ENCODE peak calls at places on chromosome 3, in nine cellular contexts. M is thyroid gland, O is A549, B is Panc1, J is astrocyte, I is esophagus squamous epithelium, R is WERI-Rb-1, L is SJSA1, E is BE2C. T is an unnamed sample.
A peak's percentile ranks its signal among the peaks of the same experiment; 100 is the strongest.

GRCh38 chr3:354433-354832 is 157.9 kb downstream of the CHL1 start:
- DNase-seq in L (no peak), O (peak; percentile 51), I (no peak), M (peak; percentile 6), B (peak; percentile 41), E (peak; percentile 28), J (peak; percentile 18), R (peak; percentile 45), T (no peak)

GRCh38 chr3:153289334-153289808 is 127.3 kb downstream of the RAP2B start:
- DNase-seq in E (no peak), R (no peak), O (peak; percentile 26), J (peak; percentile 38), M (no peak), L (no peak), I (no peak), B (no peak), T (no peak)

GRCh38 chr3:101677436-101678286 is 729 bp upstream of the ZBTB11 start:
- DNase-seq in B (no peak), M (no peak), L (no peak), O (no peak), R (peak; percentile 56), J (no peak), I (no peak), E (peak; percentile 26), T (no peak)

GRCh38 chr3:42612147-42612680 is 11.7 kb downstream of the NKTR start:
- DNase-seq in E (no peak), R (no peak), O (no peak), L (no peak), I (no peak), B (no peak), J (no peak), M (no peak), T (no peak)

GRCh38 chr3:11154036-11154952 is at the start of gene HRH1:
- DNase-seq in J (no peak), R (no peak), L (peak; percentile 63), M (peak; percentile 3), I (no peak), O (peak; percentile 31), B (no peak), E (no peak), T (no peak)

GRCh38 chr3:140529096-140529495 is 148.8 kb upstream of the TRIM42 start:
- DNase-seq in I (no peak), E (no peak), B (no peak), R (no peak), J (peak; percentile 99), M (no peak), L (no peak), O (peak; percentile 16), T (no peak)

GRCh38 chr3:151216641-151217040 is 13.6 kb upstream of the GPR171 start:
- DNase-seq in I (no peak), J (peak; percentile 84), O (no peak), R (no peak), E (peak; percentile 72), B (no peak), M (no peak), L (no peak), T (no peak)

GRCh38 chr3:58291671-58292338 is 14.2 kb upstream of the RPP14 start:
- DNase-seq in B (no peak), O (no peak), R (no peak), E (no peak), L (no peak), J (no peak), I (no peak), M (peak; percentile 65), T (no peak)

GRCh38 chr3:46978985-46979944 is at the start of gene NBEAL2:
- DNase-seq in B (peak; percentile 33), I (peak; percentile 75), E (peak; percentile 92), M (peak; percentile 97), J (peak; percentile 75), O (peak; percentile 91), L (peak; percentile 92), R (peak; percentile 97), T (no peak)

GRCh38 chr3:101512521-101513418 is at the start of gene SENP7:
- DNase-seq in L (peak; percentile 77), I (peak; percentile 20), E (peak; percentile 85), M (peak; percentile 85), R (peak; percentile 84), B (peak; percentile 75), J (peak; percentile 76), O (peak; percentile 85), T (peak; percentile 54)

GRCh38 chr3:147341727-147342126 is 64.6 kb downstream of the ZIC4 start:
- DNase-seq in M (no peak), E (no peak), R (no peak), B (no peak), J (no peak), L (no peak), O (no peak), I (no peak), T (peak; percentile 84)

GRCh38 chr3:88219138-88219792 is 69.5 kb downstream of the C3orf38 start:
- DNase-seq in O (peak; percentile 52), M (peak; percentile 72), I (no peak), B (no peak), R (peak; percentile 78), E (peak; percentile 55), J (peak; percentile 49), L (no peak), T (peak; percentile 67)

GRCh38 chr3:123169492-123169929 is 32.2 kb upstream of the SEC22A start:
- DNase-seq in B (no peak), O (peak; percentile 66), J (no peak), R (peak; percentile 90), L (peak; percentile 90), E (no peak), I (no peak), M (no peak), T (no peak)

GRCh38 chr3:142445816-142446254 is 2.0 kb downstream of the XRN1 start:
- DNase-seq in O (no peak), M (no peak), B (no peak), J (peak; percentile 30), E (no peak), L (no peak), R (no peak), I (no peak), T (no peak)

GRCh38 chr3:9229325-9229724 is 20.1 kb downstream of the SRGAP3 start:
- DNase-seq in I (no peak), L (no peak), R (no peak), E (no peak), B (no peak), M (no peak), J (peak; percentile 60), O (no peak), T (no peak)

GRCh38 chr3:32593903-32594525 is 23.4 kb upstream of the DYNC1LI1 start:
- DNase-seq in R (no peak), E (no peak), B (no peak), J (peak; percentile 53), O (no peak), L (no peak), I (no peak), M (peak; percentile 39), T (no peak)

GRCh38 chr3:66412176-66412887 is 88.5 kb downstream of the LRIG1 start:
- DNase-seq in M (no peak), I (no peak), L (no peak), R (no peak), J (no peak), E (no peak), B (no peak), O (no peak), T (no peak)

GRCh38 chr3:76026379-76026778 is 241.0 kb upstream of the ZNF717 start:
- DNase-seq in R (no peak), I (no peak), B (no peak), L (no peak), E (no peak), M (no peak), J (peak; percentile 31), O (no peak), T (no peak)

GRCh38 chr3:33664195-33664594 is 53.9 kb downstream of the CLASP2 start:
- DNase-seq in E (no peak), B (no peak), R (no peak), O (no peak), M (no peak), J (peak; percentile 86), I (no peak), L (no peak), T (no peak)

GRCh38 chr3:158368271-158368670 is 202.7 kb upstream of the MLF1 start:
- DNase-seq in B (no peak), I (no peak), O (no peak), R (peak; percentile 67), E (peak; percentile 35), L (no peak), J (no peak), M (no peak), T (no peak)
- H3K9me3 ChIP-seq in B (no peaks in the 10 kb centered on the region), I (no peaks in the 10 kb centered on the region), O (no peaks in the 10 kb centered on the region), R (no peaks in the 10 kb centered on the region), E (no peaks in the 10 kb centered on the region), L (no peaks in the 10 kb centered on the region), J (no peaks in the 10 kb centered on the region), M (no peaks in the 10 kb centered on the region), T (no peaks in the 10 kb centered on the region)

DNA sequence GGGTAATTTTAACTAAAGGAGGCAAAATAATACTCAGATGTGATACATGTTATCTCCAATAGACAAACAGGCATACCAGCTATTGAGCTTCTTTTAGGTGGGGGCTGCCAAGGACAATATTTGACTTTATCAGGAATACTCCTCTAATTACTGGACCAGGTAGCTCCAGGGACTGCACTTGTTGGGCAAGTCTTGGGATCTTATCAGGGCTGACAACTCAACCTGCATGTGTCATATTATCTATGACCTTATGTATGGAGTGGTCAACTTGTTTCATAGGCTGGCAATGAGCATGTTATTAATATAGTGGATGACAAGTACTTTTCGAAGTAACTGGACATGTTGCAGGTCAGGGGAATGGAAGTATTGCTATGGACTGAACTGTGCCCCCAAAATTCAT is 15.0 kb upstream of the ZNF445 start:
- DNase-seq in O (no peak), I (no peak), R (no peak), B (no peak), L (no peak), M (no peak), E (no peak), J (no peak), T (no peak)
- H3K9me3 ChIP-seq in O (peaks cover 77% of the 10 kb centered on the region), I (peaks cover 85% of the 10 kb centered on the region), R (no peaks in the 10 kb centered on the region), B (peaks cover 8% of the 10 kb centered on the region), L (no peaks in the 10 kb centered on the region), M (no peaks in the 10 kb centered on the region), E (no peaks in the 10 kb centered on the region), J (peaks cover 6% of the 10 kb centered on the region), T (no peaks in the 10 kb centered on the region)

GRCh38 chr3:134503266-134503665 is 17.4 kb downstream of the CEP63 start:
- DNase-seq in I (no peak), J (no peak), M (no peak), L (no peak), E (no peak), R (no peak), B (no peak), O (no peak), T (no peak)

GRCh38 chr3:134505485-134505884 is 19.6 kb downstream of the CEP63 start:
- DNase-seq in E (no peak), J (no peak), B (no peak), R (no peak), I (no peak), L (no peak), O (no peak), M (no peak), T (no peak)
- H3K9me3 ChIP-seq in E (no peaks in the 10 kb centered on the region), J (no peaks in the 10 kb centered on the region), B (no peaks in the 10 kb centered on the region), R (no peaks in the 10 kb centered on the region), I (peaks cover 15% of the 10 kb centered on the region), L (no peaks in the 10 kb centered on the region), O (peaks cover 4% of the 10 kb centered on the region), M (no peaks in the 10 kb centered on the region), T (no peaks in the 10 kb centered on the region)

DNA sequence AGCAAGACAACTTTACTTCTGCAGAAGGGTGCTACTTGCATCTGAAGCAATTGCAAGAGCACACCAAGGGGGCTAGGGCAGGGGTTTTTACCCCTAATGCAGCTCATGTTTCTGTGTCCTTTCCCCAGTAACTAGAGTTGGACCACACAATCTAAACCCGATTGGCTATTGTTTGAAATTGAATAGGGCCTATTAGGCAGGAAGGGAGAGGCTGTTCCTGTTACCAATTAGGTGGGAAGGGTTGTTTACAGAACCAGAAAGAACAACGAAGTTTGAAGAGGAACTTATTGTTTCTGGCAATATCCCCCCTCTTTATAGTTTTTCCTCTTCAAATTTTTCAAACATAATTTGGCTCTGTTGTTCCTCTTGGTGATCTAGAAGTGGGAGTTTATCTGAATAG is 85.5 kb downstream of the CHCHD4 start:
- DNase-seq in B (no peak), L (no peak), O (no peak), E (no peak), I (no peak), M (no peak), J (no peak), R (no peak), T (no peak)
- H3K9me3 ChIP-seq in B (no peaks in the 10 kb centered on the region), L (no peaks in the 10 kb centered on the region), O (peaks cover 4% of the 10 kb centered on the region), E (no peaks in the 10 kb centered on the region), I (peaks cover 24% of the 10 kb centered on the region), M (no peaks in the 10 kb centered on the region), J (no peaks in the 10 kb centered on the region), R (peaks cover 16% of the 10 kb centered on the region), T (peaks cover 1% of the 10 kb centered on the region)

T was measured in iPS DF 6.9.